ENCODE peak calls at places on chromosomes 12 and 14, in five cellular contexts. One of them, this sample, is unnamed.

GRCh38 chr14:31879661-31880348 is 197.3 kb upstream of the ARHGAP5 start:
- DNase-seq in K562: no peak
- DNase-seq in HTR-8/SVneo: no peak
- DNase-seq in posterior vena cava: no peak
- DNase-seq in neural crest cell: no peak
- DNase-seq in this sample: no peak

GRCh38 chr12:106386836-106387555 is 29.4 kb downstream of the POLR3B start:
- DNase-seq in posterior vena cava: no peak
- DNase-seq in K562: no peak
- DNase-seq in neural crest cell: no peak
- DNase-seq in HTR-8/SVneo: no peak
- DNase-seq in this sample: no peak

GRCh38 chr12:5798242-5799015 is 146.6 kb downstream of the ANO2 start:
- DNase-seq in posterior vena cava: no peak
- DNase-seq in HTR-8/SVneo: no peak
- DNase-seq in K562: no peak
- DNase-seq in neural crest cell: no peak
- DNase-seq in this sample: no peak

GRCh38 chr12:113048716-113049127 is 7.8 kb upstream of the DTX1 start:
- DNase-seq in neural crest cell: peak
- DNase-seq in K562: peak
- DNase-seq in posterior vena cava: no peak
- DNase-seq in HTR-8/SVneo: peak
- DNase-seq in this sample: peak

GRCh38 chr12:94205738-94206310 is 57.4 kb downstream of the PLXNC1 start:
- DNase-seq in HTR-8/SVneo: no peak
- DNase-seq in K562: no peak
- DNase-seq in neural crest cell: no peak
- DNase-seq in posterior vena cava: no peak
- DNase-seq in this sample: no peak

GRCh38 chr12:131831021-131831571 is 2.9 kb downstream of the MMP17 start:
- DNase-seq in neural crest cell: no peak
- DNase-seq in K562: no peak
- DNase-seq in posterior vena cava: no peak
- DNase-seq in HTR-8/SVneo: no peak
- DNase-seq in this sample: no peak

GRCh38 chr12:50222275-50222783 is 55.2 kb upstream of the CERS5 start:
- DNase-seq in neural crest cell: peak
- DNase-seq in posterior vena cava: no peak
- DNase-seq in K562: peak
- DNase-seq in HTR-8/SVneo: peak
- DNase-seq in this sample: peak

GRCh38 chr14:70121521-70121920 is 67.2 kb downstream of the SLC8A3 start:
- DNase-seq in HTR-8/SVneo: no peak
- DNase-seq in K562: no peak
- DNase-seq in posterior vena cava: no peak
- DNase-seq in neural crest cell: peak
- DNase-seq in this sample: no peak

GRCh38 chr12:116959845-116960514 is 49.2 kb downstream of the FBXW8 start:
- DNase-seq in neural crest cell: no peak
- DNase-seq in K562: no peak
- DNase-seq in HTR-8/SVneo: no peak
- DNase-seq in posterior vena cava: no peak
- DNase-seq in this sample: no peak

GRCh38 chr14:91116913-91117588 is 3.2 kb downstream of the DGLUCY start:
- DNase-seq in posterior vena cava: no peak
- DNase-seq in neural crest cell: no peak
- DNase-seq in HTR-8/SVneo: no peak
- DNase-seq in K562: no peak
- DNase-seq in this sample: no peak

GRCh38 chr14:68181395-68182326 is 362.1 kb downstream of the RAD51B start:
- DNase-seq in neural crest cell: no peak
- DNase-seq in posterior vena cava: no peak
- DNase-seq in HTR-8/SVneo: peak
- DNase-seq in K562: no peak
- DNase-seq in this sample: no peak

GRCh38 chr14:76706811-76707210 is 54.5 kb upstream of the VASH1 start:
- DNase-seq in posterior vena cava: no peak
- DNase-seq in HTR-8/SVneo: no peak
- DNase-seq in K562: no peak
- DNase-seq in neural crest cell: no peak
- DNase-seq in this sample: no peak

GRCh38 chr12:51911788-51912711 is 4.7 kb downstream of the ACVRL1 start:
- DNase-seq in neural crest cell: no peak
- DNase-seq in K562: peak
- DNase-seq in HTR-8/SVneo: no peak
- DNase-seq in posterior vena cava: peak
- DNase-seq in this sample: no peak

GRCh38 chr12:105552056-105552455 is 221.6 kb downstream of the C12orf75 start:
- DNase-seq in K562: no peak
- DNase-seq in neural crest cell: no peak
- DNase-seq in HTR-8/SVneo: no peak
- DNase-seq in posterior vena cava: no peak
- DNase-seq in this sample: no peak

GRCh38 chr12:47082963-47083621 is 3.3 kb upstream of the AMIGO2 start:
- DNase-seq in HTR-8/SVneo: peak
- DNase-seq in posterior vena cava: no peak
- DNase-seq in K562: no peak
- DNase-seq in neural crest cell: no peak
- DNase-seq in this sample: peak

GRCh38 chr12:68932123-68932700 is 759 bp downstream of the CPM start:
- DNase-seq in K562: no peak
- DNase-seq in posterior vena cava: no peak
- DNase-seq in neural crest cell: no peak
- DNase-seq in HTR-8/SVneo: no peak
- DNase-seq in this sample: no peak

GRCh38 chr14:68182492-68182891 is 362.9 kb downstream of the RAD51B start:
- DNase-seq in posterior vena cava: no peak
- DNase-seq in K562: no peak
- DNase-seq in neural crest cell: no peak
- DNase-seq in HTR-8/SVneo: no peak
- DNase-seq in this sample: no peak

GRCh38 chr12:67137256-67137655 is 131.9 kb upstream of the CAND1 start:
- DNase-seq in neural crest cell: no peak
- DNase-seq in HTR-8/SVneo: no peak
- DNase-seq in K562: no peak
- DNase-seq in posterior vena cava: no peak
- DNase-seq in this sample: peak

GRCh38 chr14:96256420-96256819 is 410 bp downstream of the BDKRB1 start:
- DNase-seq in posterior vena cava: no peak
- DNase-seq in K562: no peak
- DNase-seq in HTR-8/SVneo: no peak
- DNase-seq in neural crest cell: no peak
- DNase-seq in this sample: no peak

GRCh38 chr12:57234571-57235011 is 5.1 kb downstream of the SHMT2 start:
- DNase-seq in neural crest cell: no peak
- DNase-seq in HTR-8/SVneo: no peak
- DNase-seq in posterior vena cava: no peak
- DNase-seq in K562: no peak
- DNase-seq in this sample: no peak

GRCh38 chr14:53037016-53037415 is 86.2 kb upstream of the FERMT2 start:
- DNase-seq in HTR-8/SVneo: no peak
- DNase-seq in K562: no peak
- DNase-seq in posterior vena cava: no peak
- DNase-seq in neural crest cell: no peak
- DNase-seq in this sample: no peak

GRCh38 chr12:105738036-105738435 is 400.7 kb downstream of the NUAK1 start:
- DNase-seq in posterior vena cava: no peak
- DNase-seq in K562: no peak
- DNase-seq in HTR-8/SVneo: no peak
- DNase-seq in neural crest cell: no peak
- DNase-seq in this sample: no peak

GRCh38 chr12:126051611-126052107 is 986.4 kb downstream of the AACS start:
- DNase-seq in neural crest cell: no peak
- DNase-seq in K562: no peak
- DNase-seq in HTR-8/SVneo: no peak
- DNase-seq in posterior vena cava: no peak
- DNase-seq in this sample: peak

GRCh38 chr12:57454566-57455373 is at the start of gene INHBE:
- DNase-seq in K562: peak
- DNase-seq in posterior vena cava: peak
- DNase-seq in neural crest cell: no peak
- DNase-seq in HTR-8/SVneo: no peak
- DNase-seq in this sample: peak

GRCh38 chr12:53220857-53221202 is 11.2 kb downstream of the RARG start:
- DNase-seq in K562: peak
- DNase-seq in HTR-8/SVneo: peak
- DNase-seq in posterior vena cava: peak
- DNase-seq in neural crest cell: peak
- DNase-seq in this sample: peak

GRCh38 chr12:103102225-103102744 is 144.8 kb downstream of the ASCL1 start:
- DNase-seq in K562: no peak
- DNase-seq in neural crest cell: no peak
- DNase-seq in HTR-8/SVneo: no peak
- DNase-seq in posterior vena cava: no peak
- DNase-seq in this sample: no peak

GRCh38 chr14:39426605-39427004 is 5.6 kb downstream of the FBXO33 start:
- DNase-seq in posterior vena cava: no peak
- DNase-seq in neural crest cell: no peak
- DNase-seq in HTR-8/SVneo: peak
- DNase-seq in K562: no peak
- DNase-seq in this sample: no peak